ENCODE peak calls at places on chromosomes 13 and 19, in ten cellular contexts. Z, Y, C, H, B, E, S, P, Q and A are unnamed samples.

GRCh38 chr19:48900477-48901452 is 653 bp downstream of the NUCB1 start:
- DNase-seq in Z (peak), Y (no peak), C (no peak), H (no peak), B (no peak), E (no peak), S (peak), P (no peak), Q (no peak), A (peak)

GRCh38 chr13:48072787-48073186 is 22.1 kb downstream of the MED4 start:
- DNase-seq in Z (no peak), Y (no peak), C (no peak), H (no peak), B (no peak), E (no peak), S (no peak), P (no peak), Q (no peak), A (no peak)

GRCh38 chr19:18743281-18743825 is 47.8 kb downstream of the COMP start:
- DNase-seq in Z (peak), Y (no peak), C (peak), H (no peak), B (no peak), E (no peak), S (peak), P (no peak), Q (no peak), A (no peak)

GRCh38 chr13:20356437-20356836 is 124.3 kb upstream of the GJB6 start:
- DNase-seq in Z (no peak), Y (no peak), C (no peak), H (no peak), B (no peak), E (no peak), S (no peak), P (no peak), Q (no peak), A (no peak)

GRCh38 chr13:114035583-114036501 is 62.0 kb upstream of the C13orf46 start:
- DNase-seq in Z (no peak), Y (no peak), C (no peak), H (no peak), B (no peak), E (peak), S (no peak), P (no peak), Q (no peak), A (no peak)

GRCh38 chr13:47334173-47334572 is 437.3 kb upstream of the HTR2A start:
- DNase-seq in Z (no peak), Y (no peak), C (no peak), H (peak), B (no peak), E (no peak), S (no peak), P (no peak), Q (no peak), A (peak)

GRCh38 chr19:17605761-17606745 is 50.6 kb downstream of the COLGALT1 start:
- DNase-seq in Z (peak), Y (peak), C (peak), H (peak), B (peak), E (peak), S (peak), P (peak), Q (no peak), A (peak)

GRCh38 chr13:38921081-38921480 is 69.5 kb downstream of the STOML3 start:
- DNase-seq in Z (no peak), Y (no peak), C (no peak), H (no peak), B (no peak), E (no peak), S (no peak), P (no peak), Q (no peak), A (no peak)

GRCh38 chr13:27810461-27810860 is 18.2 kb downstream of the GSX1 start:
- DNase-seq in Z (no peak), Y (no peak), C (no peak), H (no peak), B (no peak), E (no peak), S (no peak), P (no peak), Q (no peak), A (no peak)

DNA sequence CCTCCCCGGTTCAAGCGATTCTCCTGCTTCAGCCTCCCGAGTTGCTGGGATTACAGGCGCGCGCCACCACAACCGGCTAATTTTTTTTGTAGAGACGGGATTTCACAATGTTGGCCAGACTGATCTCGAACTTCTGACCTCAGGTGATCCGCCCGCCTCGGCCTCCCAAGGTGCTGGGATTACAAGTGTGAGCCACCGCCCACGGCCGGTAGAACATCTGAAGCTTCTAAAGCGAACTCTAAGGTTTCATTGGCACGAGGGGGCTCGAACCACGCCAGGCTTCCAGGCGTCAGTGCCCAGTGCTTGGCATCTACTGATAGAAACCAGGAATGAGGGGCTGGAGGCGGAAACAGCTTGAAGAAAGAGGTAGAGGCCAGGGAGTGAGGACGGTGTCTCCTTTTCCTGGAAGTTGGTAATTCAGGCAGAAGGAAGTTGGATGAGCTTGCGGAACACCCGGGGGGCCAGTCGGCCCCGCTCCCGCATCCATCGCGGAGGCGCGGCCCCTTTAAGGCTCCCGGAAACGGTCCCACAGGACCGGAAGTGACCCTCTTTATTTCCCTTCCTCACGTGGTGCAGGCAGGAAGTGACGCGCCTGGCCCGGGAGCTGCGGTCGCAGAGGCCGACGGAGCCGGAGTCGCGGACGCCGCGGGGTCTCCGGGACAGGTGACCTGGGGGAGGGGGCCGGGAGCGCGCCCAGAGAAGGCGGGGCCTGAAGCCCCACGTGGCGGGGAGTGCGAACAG is at the start of gene CCDC9:
- DNase-seq in Z (no peak), Y (peak), C (peak), H (peak), B (peak), E (peak), S (peak), P (peak), Q (peak), A (peak)
- TF ChIP-seq CTCF in Z (no peak), Y (no peak), C (no peak), H (no peak), B (no peak), E (peak), S (no peak), P (no peak), Q (no peak), A (no peak)

GRCh38 chr13:34358811-34359513 is 541.0 kb downstream of the RFC3 start:
- DNase-seq in Z (no peak), Y (no peak), C (no peak), H (no peak), B (no peak), E (no peak), S (no peak), P (no peak), Q (peak), A (no peak)
- TF ChIP-seq EP300 in Z (peak), Y (no peak), C (no peak), H (no peak), B (no peak), E (peak), S (no peak), P (no peak), Q (no peak), A (no peak)

GRCh38 chr13:71149498-71150363 is 717.3 kb downstream of the DACH1 start:
- DNase-seq in Z (no peak), Y (no peak), C (peak), H (no peak), B (no peak), E (no peak), S (no peak), P (no peak), Q (no peak), A (no peak)
- H3K4me3 ChIP-seq in Z (no peak), Y (no peak), C (no peak), H (no peak), B (no peak), E (no peak), S (no peak), P (no peak), Q (no peak), A (no peak)

GRCh38 chr13:79349011-79349410 is 57.0 kb downstream of the RBM26 start:
- DNase-seq in Z (no peak), Y (no peak), C (no peak), H (no peak), B (no peak), E (no peak), S (no peak), P (no peak), Q (no peak), A (no peak)
- TF ChIP-seq CTCF in Z (no peak), Y (no peak), C (no peak), H (no peak), B (no peak), E (no peak), S (no peak), P (no peak), Q (no peak), A (no peak)

GRCh38 chr13:41224113-41225110 is 30.0 kb upstream of the KBTBD7 start:
- DNase-seq in Z (no peak), Y (no peak), C (no peak), H (no peak), B (no peak), E (no peak), S (no peak), P (no peak), Q (no peak), A (no peak)

GRCh38 chr13:41222259-41222852 is 28.0 kb upstream of the KBTBD7 start:
- DNase-seq in Z (peak), Y (peak), C (peak), H (no peak), B (peak), E (no peak), S (no peak), P (peak), Q (no peak), A (no peak)
- TF ChIP-seq EP300 in Z (no peak), Y (no peak), C (no peak), H (no peak), B (no peak), E (no peak), S (no peak), P (no peak), Q (no peak), A (no peak)

GRCh38 chr13:33367186-33367895 is 81.8 kb upstream of the STARD13 start:
- DNase-seq in Z (peak), Y (no peak), C (no peak), H (no peak), B (no peak), E (no peak), S (no peak), P (no peak), Q (no peak), A (no peak)
- H3K4me3 ChIP-seq in Z (no peak), Y (no peak), C (no peak), H (no peak), B (no peak), E (no peak), S (no peak), P (no peak), Q (no peak), A (no peak)

GRCh38 chr13:35956074-35956473 is 175.1 kb downstream of the DCLK1 start:
- DNase-seq in Z (no peak), Y (no peak), C (no peak), H (no peak), B (no peak), E (no peak), S (no peak), P (no peak), Q (no peak), A (no peak)

GRCh38 chr13:35954207-35954560 is 177.0 kb downstream of the DCLK1 start:
- DNase-seq in Z (no peak), Y (no peak), C (no peak), H (no peak), B (no peak), E (no peak), S (no peak), P (no peak), Q (no peak), A (no peak)

GRCh38 chr13:35957174-35957867 is 173.9 kb downstream of the DCLK1 start:
- DNase-seq in Z (no peak), Y (no peak), C (no peak), H (no peak), B (no peak), E (no peak), S (no peak), P (no peak), Q (no peak), A (no peak)

GRCh38 chr13:35957996-35958395 is 173.2 kb downstream of the DCLK1 start:
- DNase-seq in Z (no peak), Y (no peak), C (no peak), H (no peak), B (no peak), E (no peak), S (no peak), P (no peak), Q (no peak), A (no peak)

GRCh38 chr13:35953537-35954206 is 177.5 kb downstream of the DCLK1 start:
- DNase-seq in Z (peak), Y (peak), C (peak), H (peak), B (peak), E (peak), S (peak), P (no peak), Q (peak), A (peak)
- TF ChIP-seq CTCF in Z (peak), Y (peak), C (no peak), H (peak), B (peak), E (peak), S (peak), P (peak), Q (peak), A (peak)